ENCODE peak calls at places on chromosomes 13 and 19, in five cellular contexts. D, I, Q, S and K are unnamed samples.

GRCh38 chr13:73865027-73865426 is 269.2 kb downstream of the KLF12 start:
- DNase-seq in S (no peak), Q (no peak), I (no peak), D (no peak), K (no peak)

GRCh38 chr19:7868671-7869452 is 5.3 kb downstream of the PRR36 start:
- DNase-seq in D (peak), Q (peak), I (no peak), S (no peak), K (no peak)

GRCh38 chr13:103883152-103883551 is 816.9 kb upstream of the SLC10A2 start:
- DNase-seq in S (peak), D (peak), Q (no peak), I (peak), K (no peak)

GRCh38 chr19:35704218-35704617 is at the start of gene ZBTB32:
- DNase-seq in I (no peak), Q (no peak), S (no peak), D (peak), K (no peak)

GRCh38 chr13:59906413-59907027 is 257.2 kb downstream of the DIAPH3 start:
- DNase-seq in S (no peak), I (peak), D (no peak), Q (no peak), K (peak)

GRCh38 chr19:49854861-49855263 is 3.9 kb downstream of the PTOV1 start:
- DNase-seq in Q (no peak), I (no peak), S (no peak), D (no peak), K (no peak)

GRCh38 chr19:47719047-47719885 is 6.0 kb downstream of the EHD2 start:
- DNase-seq in Q (no peak), I (peak), D (peak), S (peak), K (no peak)

GRCh38 chr19:19275166-19275565 is 2.1 kb upstream of the TM6SF2 start:
- DNase-seq in S (no peak), D (no peak), Q (no peak), I (no peak), K (no peak)

GRCh38 chr13:106381083-106381482 is 154.4 kb downstream of the EFNB2 start:
- DNase-seq in I (no peak), D (no peak), Q (no peak), S (no peak), K (no peak)

GRCh38 chr13:38636756-38637155 is 50.1 kb upstream of the FREM2 start:
- DNase-seq in D (peak), S (no peak), I (no peak), Q (no peak), K (no peak)

GRCh38 chr13:98022210-98022609 is 68.7 kb downstream of the IPO5 start:
- DNase-seq in D (no peak), Q (no peak), I (peak), S (peak), K (no peak)

GRCh38 chr13:99153219-99153618 is 47.4 kb upstream of the UBAC2 start:
- DNase-seq in S (no peak), D (no peak), Q (no peak), I (no peak), K (no peak)

GRCh38 chr13:25761041-25761440 is 290.8 kb downstream of the SHISA2 start:
- DNase-seq in S (no peak), D (no peak), I (no peak), Q (no peak), K (no peak)

GRCh38 chr19:10796653-10797052 is 39.4 kb downstream of the TMED1 start:
- DNase-seq in Q (no peak), S (no peak), D (no peak), I (no peak), K (no peak)

GRCh38 chr13:44755872-44756271 is 179.7 kb upstream of the TSC22D1 start:
- DNase-seq in Q (no peak), D (no peak), S (no peak), I (no peak), K (no peak)

GRCh38 chr13:51057931-51058330 is 53.1 kb downstream of the C13orf42 start:
- DNase-seq in S (no peak), D (no peak), I (no peak), Q (no peak), K (peak)

GRCh38 chr13:45113809-45114208 is 6.5 kb upstream of the GTF2F2 start:
- DNase-seq in I (no peak), D (no peak), S (no peak), Q (no peak), K (no peak)

GRCh38 chr19:12350185-12350889 is 15.1 kb downstream of the ZNF442 start:
- DNase-seq in Q (no peak), I (no peak), S (no peak), D (no peak), K (no peak)

GRCh38 chr19:16326401-16327130 is 1.9 kb downstream of the KLF2 start:
- DNase-seq in Q (no peak), I (no peak), S (no peak), D (no peak), K (no peak)

GRCh38 chr13:62643007-62643483 is 1227.4 kb upstream of the PCDH20 start:
- DNase-seq in I (no peak), D (no peak), S (no peak), Q (no peak), K (no peak)

GRCh38 chr19:34678085-34678412 is 571 bp downstream of the ZNF302 start:
- DNase-seq in Q (no peak), I (no peak), D (no peak), S (no peak), K (no peak)

GRCh38 chr19:41994521-41994971 is 516 bp upstream of the ATP1A3 start:
- DNase-seq in D (no peak), I (no peak), Q (no peak), S (no peak), K (no peak)

GRCh38 chr13:71115301-71115700 is 751.7 kb downstream of the DACH1 start:
- DNase-seq in S (no peak), Q (no peak), D (no peak), I (no peak), K (no peak)

GRCh38 chr13:51122868-51123267 is 11.8 kb upstream of the C13orf42 start:
- DNase-seq in Q (peak), I (no peak), D (no peak), S (no peak), K (no peak)